ENCODE peak calls at places on chromosomes 6 and 20, in six cellular contexts. O, H, V, W, A and B are unnamed samples.
A peak's percentile ranks its signal among the peaks of the same experiment; 100 is the strongest.

GRCh38 chr6:140271759-140272377 is 897.4 kb upstream of the CITED2 start:
- DNase-seq in A (peak; percentile 19), V (no peak), O (no peak), W (no peak), H (no peak), B (no peak)

GRCh38 chr6:135475292-135475886 is 22.2 kb downstream of the AHI1 start:
- DNase-seq in H (peak; percentile 25), W (no peak), V (peak; percentile 65), O (no peak), A (no peak), B (no peak)

GRCh38 chr6:163427498-163428254 is 13.2 kb downstream of the QKI start:
- DNase-seq in H (no peak), V (peak; percentile 51), O (no peak), A (peak; percentile 35), W (no peak), B (no peak)

GRCh38 chr20:9031951-9032350 is 36.9 kb upstream of the PLCB4 start:
- DNase-seq in A (no peak), V (peak; percentile 27), H (no peak), W (no peak), O (no peak), B (no peak)

GRCh38 chr6:169539176-169539897 is 162.5 kb downstream of the WDR27 start:
- DNase-seq in W (no peak), H (no peak), A (no peak), V (no peak), O (no peak), B (no peak)

GRCh38 chr20:34364013-34364382 is 925 bp downstream of the ITCH start:
- DNase-seq in A (no peak), V (peak; percentile 46), O (no peak), H (no peak), W (no peak), B (no peak)

GRCh38 chr20:37390503-37390890 is 44.6 kb downstream of the SRC start:
- DNase-seq in V (no peak), H (no peak), O (no peak), A (no peak), W (no peak), B (no peak)

GRCh38 chr20:58310291-58310782 is 822 bp downstream of the RAB22A start:
- DNase-seq in V (no peak), H (no peak), A (no peak), O (peak; percentile 19), W (no peak), B (no peak)

GRCh38 chr6:89297695-89298351 is 17.3 kb downstream of the GABRR2 start:
- DNase-seq in W (peak; percentile 65), A (peak; percentile 19), H (peak; percentile 41), O (no peak), V (peak; percentile 86), B (peak; percentile 60)

GRCh38 chr6:14129572-14129971 is 12.0 kb downstream of the CD83 start:
- DNase-seq in W (peak; percentile 46), H (peak; percentile 74), A (peak; percentile 58), V (peak; percentile 71), O (peak; percentile 53), B (peak; percentile 49)

GRCh38 chr6:113994934-113995342 is 24.0 kb upstream of the HDAC2 start:
- DNase-seq in W (no peak), H (peak; percentile 90), O (peak; percentile 55), V (peak; percentile 85), A (no peak), B (peak; percentile 35)

GRCh38 chr20:62752671-62753501 is 43.4 kb upstream of the MRGBP start:
- DNase-seq in A (no peak), W (peak; percentile 7), O (no peak), V (no peak), H (no peak), B (no peak)

GRCh38 chr6:100886078-100886477 is 4.9 kb upstream of the ASCC3 start:
- DNase-seq in A (no peak), W (no peak), V (peak; percentile 44), H (no peak), O (no peak), B (no peak)

GRCh38 chr20:33010133-33010504 is 2.6 kb downstream of the BPIFB2 start:
- DNase-seq in V (no peak), W (no peak), O (no peak), A (no peak), H (no peak), B (no peak)

GRCh38 chr6:131764350-131764749 is 43.5 kb upstream of the ENPP1 start:
- DNase-seq in H (no peak), W (no peak), V (peak; percentile 24), A (no peak), O (no peak), B (no peak)